ENCODE peak calls at places on chromosomes 4 and X, in four cellular contexts. D is A549, X is GM12878, M is HepG2. O is an unnamed sample.

GRCh38 chr4:78749972-78750727 is 26.0 kb upstream of the BMP2K start:
- DNase-seq in D (no peak), M (no peak), X (peak; percentile 97), O (no peak)

GRCh38 chrX:8037593-8038348 is 110.6 kb upstream of the PNPLA4 start:
- DNase-seq in X (no peak), M (no peak), D (no peak), O (no peak)

GRCh38 chr4:7399433-7400234 is 35.1 kb downstream of the PSAPL1 start:
- DNase-seq in X (no peak), D (no peak), M (no peak), O (peak; percentile 1)

GRCh38 chr4:101856149-101856548 is 65.6 kb downstream of the BANK1 start:
- DNase-seq in M (no peak), X (no peak), D (no peak), O (no peak)

GRCh38 chr4:24262084-24262483 is 322.3 kb downstream of the DHX15 start:
- DNase-seq in D (no peak), M (no peak), X (no peak), O (no peak)

GRCh38 chrX:133229361-133229760 is 11.2 kb upstream of the TFDP3 start:
- DNase-seq in D (no peak), X (no peak), M (no peak), O (no peak)

GRCh38 chr4:87071401-87071800 is 136.6 kb downstream of the AFF1 start:
- DNase-seq in X (no peak), M (no peak), D (no peak), O (no peak)

GRCh38 chrX:22164770-22165388 is 107.8 kb upstream of the CBLL2 start:
- DNase-seq in X (no peak), M (no peak), D (peak; percentile 27), O (no peak)

GRCh38 chr4:89001647-89002518 is 55.1 kb downstream of the FAM13A start:
- DNase-seq in M (no peak), D (no peak), X (no peak), O (peak; percentile 19)

GRCh38 chr4:79682161-79682560 is 274.1 kb upstream of the GK2 start:
- DNase-seq in D (no peak), X (no peak), M (no peak), O (no peak)

GRCh38 chr4:69881173-69881773 is 21.3 kb upstream of the SULT1E1 start:
- DNase-seq in M (peak; percentile 66), X (no peak), D (peak; percentile 40), O (peak; percentile 10)

GRCh38 chr4:151204925-151205524 is 71.9 kb upstream of the PRSS48 start:
- DNase-seq in M (peak; percentile 97), D (peak; percentile 59), X (no peak), O (no peak)

GRCh38 chr4:181503800-181504364 is 739.3 kb upstream of the TENM3 start:
- DNase-seq in X (no peak), D (no peak), M (no peak), O (peak; percentile 6)

GRCh38 chr4:181502611-181503010 is 740.6 kb upstream of the TENM3 start:
- DNase-seq in X (no peak), D (no peak), M (no peak), O (no peak)

GRCh38 chr4:181509073-181509472 is 734.1 kb upstream of the TENM3 start:
- DNase-seq in D (no peak), X (no peak), M (no peak), O (no peak)

DNA sequence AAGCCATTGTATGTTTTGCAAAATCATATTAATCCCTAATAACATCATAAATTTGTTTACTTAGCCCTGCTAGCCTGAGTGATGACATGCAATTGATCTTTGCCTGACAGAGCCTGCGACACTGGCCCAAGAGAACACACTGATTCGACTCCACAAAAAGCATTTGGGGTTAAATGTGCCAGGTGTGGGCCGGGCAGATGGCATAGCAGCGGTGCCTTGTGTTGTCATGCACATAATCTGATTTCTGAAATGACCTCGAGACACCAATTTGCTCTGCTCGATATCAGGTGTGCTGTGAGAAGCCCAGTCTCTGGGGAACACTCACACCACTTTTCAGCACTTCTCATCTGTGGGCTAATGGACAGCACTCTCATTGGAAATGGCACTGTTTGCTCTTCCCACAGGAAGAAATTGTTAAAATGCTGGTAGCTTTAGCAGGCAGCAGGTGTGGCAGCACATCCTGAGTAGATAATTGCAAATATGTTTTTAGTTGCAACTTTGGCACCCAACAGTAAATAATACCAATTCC is 738.3 kb upstream of the TENM3 start:
- DNase-seq in X (no peak), D (no peak), M (no peak), O (no peak)
- TF ChIP-seq PBX3 in X (no peak), D (no peak), M (no peak), O (no peak)

GRCh38 chr4:100360211-100360610 is 157.6 kb downstream of the EMCN start:
- DNase-seq in D (no peak), M (no peak), X (no peak), O (no peak)

GRCh38 chr4:100357542-100357941 is 160.3 kb downstream of the EMCN start:
- DNase-seq in M (no peak), X (no peak), D (peak; percentile 11), O (no peak)

GRCh38 chr4:100361336-100361735 is 156.5 kb downstream of the EMCN start:
- DNase-seq in X (no peak), D (no peak), M (no peak), O (no peak)

GRCh38 chr4:100359433-100359832 is 158.4 kb downstream of the EMCN start:
- DNase-seq in X (no peak), M (no peak), D (no peak), O (no peak)

DNA sequence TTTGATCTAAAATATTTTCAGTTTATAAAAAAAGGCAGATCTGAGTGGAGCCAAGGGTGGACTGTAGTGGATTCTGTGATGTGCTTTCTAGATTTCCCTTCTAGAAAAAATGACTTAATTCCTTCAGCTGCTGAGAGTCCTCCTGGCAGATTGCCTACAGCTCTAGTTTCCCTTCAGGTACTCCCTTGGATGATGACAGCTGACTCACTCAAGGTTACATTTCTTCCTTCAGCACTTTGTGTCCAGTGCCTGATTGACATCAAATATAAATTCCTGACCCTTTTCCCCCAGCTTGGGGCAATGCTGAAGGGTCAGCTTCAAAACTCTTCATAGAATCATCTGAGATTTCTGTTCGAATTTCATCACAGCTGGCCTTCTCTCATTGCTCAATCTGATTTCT is 161.7 kb downstream of the EMCN start:
- DNase-seq in M (no peak), X (no peak), D (no peak), O (no peak)
- TF ChIP-seq PBX3 in M (no peak), X (no peak), D (no peak), O (no peak)

GRCh38 chr4:113587640-113588275 is 173.8 kb downstream of the CAMK2D start:
- DNase-seq in X (no peak), M (no peak), D (no peak), O (no peak)

GRCh38 chr4:113587156-113587555 is 174.4 kb downstream of the CAMK2D start:
- DNase-seq in D (no peak), M (no peak), X (no peak), O (no peak)

GRCh38 chr4:113582737-113583136 is 178.8 kb downstream of the CAMK2D start:
- DNase-seq in D (no peak), M (no peak), X (no peak), O (no peak)

GRCh38 chr4:113586072-113586471 is 175.5 kb downstream of the CAMK2D start:
- DNase-seq in X (no peak), M (no peak), D (no peak), O (no peak)

DNA sequence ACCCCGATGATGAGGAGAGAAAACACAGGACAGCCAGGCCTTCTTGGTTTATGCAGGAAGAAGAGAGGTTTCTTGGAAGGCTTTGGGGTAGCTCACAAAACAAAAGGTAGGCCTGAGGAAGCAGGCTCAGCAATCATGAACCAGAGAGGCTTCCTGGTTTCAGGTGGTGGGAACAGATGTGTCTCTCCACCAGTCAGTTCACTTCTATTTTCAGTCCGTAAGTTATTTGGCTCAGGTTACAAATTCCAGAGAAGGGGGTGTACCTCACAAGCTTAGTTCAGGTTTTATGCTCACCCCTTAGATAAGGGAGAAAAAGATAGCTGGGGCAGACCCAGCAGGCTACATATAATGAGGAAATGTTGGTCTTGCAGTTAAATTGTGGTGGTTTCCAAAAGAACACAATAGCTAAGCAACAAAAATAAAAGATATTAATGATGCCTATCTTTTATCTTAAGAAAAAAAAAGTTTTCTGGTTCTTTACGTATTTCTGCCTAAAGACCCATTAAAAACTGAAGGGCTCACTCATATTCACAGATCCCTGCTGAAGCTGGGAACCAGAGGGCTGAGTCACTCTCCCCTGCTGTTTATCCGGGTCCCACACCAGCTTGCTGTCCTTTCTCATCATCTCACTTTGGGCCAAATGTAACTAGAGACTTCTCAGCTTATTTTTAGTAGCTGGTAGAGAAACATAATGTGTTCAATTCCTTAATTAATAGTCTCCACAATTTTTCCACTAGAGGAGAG is 177.0 kb downstream of the CAMK2D start:
- DNase-seq in M (no peak), X (no peak), D (peak; percentile 25), O (no peak)
- TF ChIP-seq PBX3 in M (no peak), X (no peak), D (no peak), O (peak; percentile 88)

GRCh38 chr4:58261526-58261925 is 1151.3 kb upstream of the IGFBP7 start:
- DNase-seq in D (no peak), X (no peak), M (no peak), O (no peak)
- TF ChIP-seq PBX3 in D (no peak), X (no peak), M (no peak), O (no peak)

GRCh38 chr4:148980782-148981181 is 538.6 kb upstream of the NR3C2 start:
- DNase-seq in M (no peak), D (no peak), X (no peak), O (no peak)
- TF ChIP-seq PBX3 in M (no peak), D (no peak), X (no peak), O (no peak)